ENCODE peak calls at places on chromosomes 2 and 18, in ten cellular contexts. Z, Q, I, L, O, M, U, P, E and S are unnamed samples.

GRCh38 chr2:32852821-32853220 is 93.9 kb upstream of the LTBP1 start:
- DNase-seq in P (no peak), M (no peak), O (no peak), E (no peak), Z (no peak), L (no peak), I (no peak), U (no peak), Q (no peak), S (no peak)

GRCh38 chr2:127826047-127826446 is 15.1 kb upstream of the WDR33 start:
- DNase-seq in I (no peak), U (no peak), P (no peak), O (no peak), M (no peak), Q (no peak), E (peak), L (no peak), Z (no peak), S (no peak)

GRCh38 chr18:939167-939566 is 34.5 kb downstream of the ADCYAP1 start:
- DNase-seq in U (no peak), Z (no peak), O (no peak), E (no peak), M (no peak), I (no peak), P (no peak), Q (no peak), L (no peak), S (no peak)

GRCh38 chr2:18077724-18078123 is 199.3 kb downstream of the KCNS3 start:
- DNase-seq in M (no peak), E (no peak), Z (no peak), Q (no peak), L (no peak), U (no peak), O (no peak), P (no peak), I (no peak), S (no peak)

GRCh38 chr18:12429556-12429955 is 21.8 kb downstream of the PRELID3A start:
- DNase-seq in P (no peak), E (no peak), M (no peak), I (no peak), Q (no peak), O (no peak), Z (no peak), L (no peak), U (no peak), S (no peak)

GRCh38 chr18:47436871-47437270 is 185.4 kb upstream of the SKOR2 start:
- DNase-seq in I (no peak), M (no peak), E (no peak), P (no peak), L (no peak), Q (no peak), U (no peak), O (no peak), Z (no peak), S (no peak)

GRCh38 chr2:145350011-145350410 is 830.1 kb upstream of the ZEB2 start:
- DNase-seq in Z (no peak), Q (no peak), P (no peak), U (no peak), E (no peak), O (no peak), M (no peak), I (no peak), L (no peak), S (no peak)

GRCh38 chr2:241560181-241560882 is 1.8 kb downstream of the BOK start:
- DNase-seq in I (no peak), U (no peak), Z (no peak), M (no peak), Q (no peak), E (no peak), O (no peak), L (no peak), P (no peak), S (no peak)

GRCh38 chr2:12501469-12502147 is 215.1 kb upstream of the TRIB2 start:
- DNase-seq in M (no peak), I (peak), P (no peak), E (peak), L (peak), Q (no peak), O (no peak), U (no peak), Z (no peak), S (no peak)

GRCh38 chr2:219689676-219690628 is 62.5 kb downstream of the SLC4A3 start:
- DNase-seq in E (peak), L (peak), P (peak), O (peak), U (peak), Z (no peak), Q (no peak), M (peak), I (peak), S (no peak)

DNA sequence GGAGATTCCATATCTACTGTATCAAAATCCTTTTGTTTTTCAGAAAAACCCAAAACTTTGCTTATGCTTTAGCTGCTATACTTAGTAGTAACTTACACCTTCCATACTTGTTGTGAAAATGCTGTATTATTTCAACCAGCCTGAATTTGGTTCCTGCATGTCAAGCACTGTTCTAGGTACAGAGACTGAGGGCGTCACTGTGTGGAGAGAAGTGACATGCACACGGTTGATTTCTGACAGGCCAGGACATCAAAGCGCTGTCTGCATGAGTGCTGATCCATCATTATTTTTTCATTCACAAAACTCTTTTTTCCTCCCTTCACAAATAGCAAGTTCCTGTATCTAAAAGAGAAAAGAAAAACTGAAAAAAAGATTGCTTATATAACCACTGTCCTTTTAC is 31.6 kb downstream of the TRAPPC12 start:
- DNase-seq in L (no peak), Q (no peak), I (no peak), M (no peak), U (no peak), P (no peak), O (no peak), E (no peak), Z (no peak), S (no peak)
- TF ChIP-seq POLR2AphosphoS5 in L (no peak), Q (no peak), I (no peak), M (no peak), U (no peak), P (no peak), O (no peak), E (no peak), Z (no peak), S (no peak)

GRCh38 chr2:237558918-237559645 is 7.3 kb upstream of the PRLH start:
- DNase-seq in Q (peak), M (no peak), O (peak), U (no peak), E (peak), Z (no peak), I (no peak), P (peak), L (peak), S (peak)

GRCh38 chr2:237555560-237555959 is 10.8 kb upstream of the PRLH start:
- DNase-seq in M (no peak), Z (no peak), P (no peak), U (no peak), Q (no peak), L (no peak), O (no peak), E (no peak), I (no peak), S (no peak)

GRCh38 chr2:237553959-237554358 is 12.4 kb upstream of the PRLH start:
- DNase-seq in Q (no peak), O (no peak), U (no peak), Z (no peak), L (no peak), M (no peak), E (no peak), P (no peak), I (no peak), S (no peak)

GRCh38 chr2:237557633-237558015 is 8.8 kb upstream of the PRLH start:
- DNase-seq in Q (no peak), E (no peak), P (no peak), U (no peak), O (no peak), Z (no peak), M (no peak), I (no peak), L (no peak), S (no peak)

GRCh38 chr2:237556773-237557632 is 9.4 kb upstream of the PRLH start:
- DNase-seq in U (no peak), M (no peak), P (no peak), I (no peak), E (no peak), Z (no peak), Q (no peak), O (no peak), L (no peak), S (no peak)
- TF ChIP-seq POLR2A in U (no peak), M (no peak), P (no peak), I (no peak), E (no peak), Z (no peak), Q (no peak), O (no peak), L (no peak), S (no peak)

GRCh38 chr18:63111549-63112402 is 207.8 kb downstream of the BCL2 start:
- DNase-seq in P (no peak), Q (no peak), I (peak), M (no peak), O (no peak), U (no peak), Z (no peak), L (no peak), E (peak), S (no peak)
- H3K4me3 ChIP-seq in P (no peak), Q (no peak), I (no peak), M (no peak), O (no peak), U (no peak), Z (no peak), L (no peak), E (no peak), S (no peak)

GRCh38 chr2:40150206-40150765 is 301.6 kb downstream of the SLC8A1 start:
- DNase-seq in P (no peak), Q (no peak), U (no peak), Z (no peak), E (no peak), L (no peak), I (no peak), M (no peak), O (no peak), S (no peak)

GRCh38 chr2:40147360-40147759 is 304.5 kb downstream of the SLC8A1 start:
- DNase-seq in Z (no peak), O (no peak), U (no peak), I (no peak), P (no peak), E (no peak), L (no peak), M (no peak), Q (no peak), S (no peak)

GRCh38 chr2:40144022-40144421 is 307.9 kb downstream of the SLC8A1 start:
- DNase-seq in I (no peak), Z (no peak), P (no peak), L (no peak), E (no peak), Q (no peak), U (no peak), O (no peak), M (no peak), S (no peak)

DNA sequence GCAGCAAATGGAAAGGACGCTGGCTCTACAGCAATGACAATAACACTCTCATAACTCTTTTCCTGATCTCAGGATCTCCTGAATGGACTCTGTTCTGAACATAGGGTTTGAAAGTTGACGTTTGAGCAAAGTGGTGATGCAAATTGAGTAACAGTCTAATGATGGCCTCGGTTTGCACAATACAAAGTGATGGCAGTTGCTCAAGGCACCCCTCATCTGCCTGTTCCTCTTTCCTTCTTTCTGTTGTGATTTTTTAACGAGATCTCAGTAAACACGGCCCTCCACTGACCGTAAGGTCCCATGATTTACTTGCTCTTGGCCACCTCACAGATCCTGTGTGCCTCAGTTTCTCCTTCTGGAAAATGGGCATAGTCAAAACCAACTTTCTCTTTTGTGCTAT is 303.5 kb downstream of the SLC8A1 start:
- DNase-seq in E (peak), U (no peak), L (no peak), Q (no peak), Z (no peak), I (no peak), O (no peak), P (no peak), M (no peak), S (no peak)
- TF ChIP-seq POLR2AphosphoS5 in E (no peak), U (no peak), L (no peak), Q (no peak), Z (no peak), I (no peak), O (no peak), P (no peak), M (no peak), S (no peak)